ENCODE peak calls at places on chromosome 13, in nine cellular contexts. I is posterior vena cava; R is GM13976; E is epithelial cell of prostate; Y is midbrain; H is mucosa of gallbladder; B is epithelial cell of proximal tubule; X is stimulated activated CD8-positive, alpha-beta memory T cell treated with anti-CD3 and anti-CD28 coated beads, Interleukin-7, amount 100 ng/mL, for 1 hour; T is T47D. L is an unnamed sample.

GRCh38 chr13:102729560-102730275 is 34.9 kb upstream of the METTL21C start:
- DNase-seq in I (no peak), R (no peak), E (peak), Y (no peak), H (no peak), B (no peak), X (no peak), T (no peak), L (no peak)

GRCh38 chr13:114142640-114143490 is 10.4 kb upstream of the RASA3 start:
- DNase-seq in I (peak), R (no peak), E (peak), Y (no peak), H (peak), B (no peak), X (peak), T (no peak), L (no peak)

GRCh38 chr13:48896312-48896711 is 79.4 kb upstream of the FNDC3A start:
- DNase-seq in I (no peak), R (no peak), E (no peak), Y (no peak), H (no peak), B (no peak), X (no peak), T (no peak), L (no peak)

GRCh38 chr13:105414639-105415038 is 1120.8 kb downstream of the EFNB2 start:
- DNase-seq in I (no peak), R (no peak), E (no peak), Y (no peak), H (no peak), B (no peak), X (no peak), T (no peak), L (no peak)

GRCh38 chr13:113162783-113163685 is 4.6 kb downstream of the PROZ start:
- DNase-seq in I (no peak), R (no peak), E (no peak), Y (no peak), H (no peak), B (no peak), X (no peak), T (no peak), L (no peak)

GRCh38 chr13:101624981-101625380 is 172.5 kb downstream of the ITGBL1 start:
- DNase-seq in I (no peak), R (no peak), E (no peak), Y (no peak), H (no peak), B (no peak), X (no peak), T (no peak), L (no peak)

GRCh38 chr13:46866150-46866549 is 30.7 kb downstream of the HTR2A start:
- DNase-seq in I (no peak), R (no peak), E (peak), Y (peak), H (peak), B (no peak), X (no peak), T (no peak), L (peak)

GRCh38 chr13:42892760-42893159 is 99.3 kb downstream of the EPSTI1 start:
- DNase-seq in I (no peak), R (no peak), E (no peak), Y (no peak), H (no peak), B (no peak), X (no peak), T (no peak), L (no peak)

GRCh38 chr13:31159306-31159705 is 2.4 kb downstream of the HSPH1 start:
- DNase-seq in I (no peak), R (no peak), E (no peak), Y (no peak), H (no peak), B (no peak), X (no peak), T (no peak), L (no peak)

GRCh38 chr13:45718063-45718462 is 15.9 kb downstream of the CBY2 start:
- DNase-seq in I (no peak), R (peak), E (no peak), Y (no peak), H (no peak), B (no peak), X (no peak), T (no peak), L (no peak)

GRCh38 chr13:70844391-70845108 is 736.3 kb upstream of the KLHL1 start:
- DNase-seq in I (peak), R (no peak), E (no peak), Y (no peak), H (no peak), B (no peak), X (no peak), T (no peak), L (no peak)

GRCh38 chr13:24911135-24911524 is 147.2 kb downstream of the RNF17 start:
- DNase-seq in I (no peak), R (no peak), E (no peak), Y (no peak), H (no peak), B (no peak), X (no peak), T (no peak), L (no peak)

GRCh38 chr13:49419292-49419691 is 24.6 kb downstream of the CAB39L start:
- DNase-seq in I (no peak), R (no peak), E (no peak), Y (no peak), H (no peak), B (no peak), X (no peak), T (no peak), L (no peak)

GRCh38 chr13:63605962-63606361 is 2190.3 kb upstream of the PCDH20 start:
- DNase-seq in I (no peak), R (no peak), E (no peak), Y (no peak), H (no peak), B (no peak), X (no peak), T (no peak), L (no peak)

GRCh38 chr13:51681037-51681678 is 96.9 kb downstream of the WDFY2 start:
- DNase-seq in I (no peak), R (no peak), E (peak), Y (no peak), H (no peak), B (no peak), X (no peak), T (no peak), L (no peak)

GRCh38 chr13:104014803-104015645 is 948.8 kb upstream of the SLC10A2 start:
- DNase-seq in I (no peak), R (no peak), E (no peak), Y (no peak), H (no peak), B (no peak), X (no peak), T (no peak), L (no peak)

GRCh38 chr13:50509167-50509566 is 334.3 kb downstream of the DLEU7 start:
- DNase-seq in I (no peak), R (no peak), E (no peak), Y (no peak), H (no peak), B (no peak), X (no peak), T (no peak), L (no peak)

GRCh38 chr13:94703271-94703670 is 9.1 kb downstream of the SOX21 start:
- DNase-seq in I (no peak), R (peak), E (no peak), Y (no peak), H (no peak), B (no peak), X (no peak), T (no peak), L (peak)

GRCh38 chr13:48431431-48431830 is 18.5 kb upstream of the LPAR6 start:
- DNase-seq in I (no peak), R (no peak), E (no peak), Y (peak), H (no peak), B (no peak), X (no peak), T (no peak), L (no peak)

GRCh38 chr13:20616059-20616797 is 49.3 kb downstream of the IFT88 start:
- DNase-seq in I (no peak), R (no peak), E (peak), Y (no peak), H (no peak), B (no peak), X (no peak), T (no peak), L (no peak)

GRCh38 chr13:100828226-100828625 is 153.6 kb upstream of the TMTC4 start:
- DNase-seq in I (no peak), R (no peak), E (no peak), Y (no peak), H (no peak), B (no peak), X (no peak), T (no peak), L (peak)

GRCh38 chr13:74975122-74975521 is 506.8 kb downstream of the TBC1D4 start:
- DNase-seq in I (no peak), R (no peak), E (no peak), Y (no peak), H (no peak), B (no peak), X (no peak), T (no peak), L (no peak)

GRCh38 chr13:40275636-40276035 is 390.8 kb downstream of the FOXO1 start:
- DNase-seq in I (no peak), R (no peak), E (no peak), Y (no peak), H (no peak), B (no peak), X (no peak), T (no peak), L (no peak)

GRCh38 chr13:46908511-46908910 is 11.7 kb upstream of the HTR2A start:
- DNase-seq in I (no peak), R (no peak), E (no peak), Y (no peak), H (no peak), B (no peak), X (no peak), T (no peak), L (no peak)

GRCh38 chr13:93235258-93236015 is 8.8 kb downstream of the GPC6 start:
- DNase-seq in I (no peak), R (no peak), E (no peak), Y (no peak), H (no peak), B (no peak), X (no peak), T (no peak), L (no peak)

GRCh38 chr13:93262729-93263128 is 36.1 kb downstream of the GPC6 start:
- DNase-seq in I (no peak), R (no peak), E (peak), Y (no peak), H (no peak), B (no peak), X (no peak), T (no peak), L (no peak)

GRCh38 chr13:87259479-87260083 is 411.6 kb upstream of the SLITRK5 start:
- DNase-seq in I (no peak), R (no peak), E (no peak), Y (no peak), H (no peak), B (no peak), X (no peak), T (no peak), L (peak)

GRCh38 chr13:101869553-101869952 is 417.1 kb downstream of the ITGBL1 start:
- DNase-seq in I (no peak), R (no peak), E (no peak), Y (no peak), H (no peak), B (no peak), X (no peak), T (no peak), L (no peak)

GRCh38 chr13:44693156-44693826 is 117.2 kb upstream of the TSC22D1 start:
- DNase-seq in I (no peak), R (no peak), E (no peak), Y (no peak), H (no peak), B (no peak), X (no peak), T (no peak), L (no peak)

GRCh38 chr13:105333416-105333815 is 1202.0 kb downstream of the EFNB2 start:
- DNase-seq in I (no peak), R (no peak), E (no peak), Y (no peak), H (no peak), B (no peak), X (no peak), T (no peak), L (no peak)

GRCh38 chr13:50244913-50245574 is 229.8 kb downstream of the KCNRG start:
- DNase-seq in I (no peak), R (peak), E (peak), Y (no peak), H (peak), B (peak), X (no peak), T (no peak), L (peak)

GRCh38 chr13:75717525-75717924 is 81.4 kb downstream of the LMO7 start:
- DNase-seq in I (no peak), R (no peak), E (no peak), Y (no peak), H (no peak), B (no peak), X (no peak), T (no peak), L (no peak)

GRCh38 chr13:113425931-113426590 is 27.2 kb downstream of the ADPRHL1 start:
- DNase-seq in I (no peak), R (no peak), E (no peak), Y (no peak), H (no peak), B (no peak), X (no peak), T (no peak), L (no peak)

GRCh38 chr13:28623782-28624706 is 34.9 kb upstream of the POMP start:
- DNase-seq in I (no peak), R (no peak), E (no peak), Y (no peak), H (no peak), B (no peak), X (no peak), T (no peak), L (peak)

GRCh38 chr13:86087241-86087640 is 288.0 kb upstream of the SLITRK6 start:
- DNase-seq in I (no peak), R (no peak), E (no peak), Y (no peak), H (no peak), B (no peak), X (no peak), T (no peak), L (no peak)

L was measured in islet precursor cell.